ENCODE peak calls at places on chromosomes 1 and 21, in nine cellular contexts. X, P, V, A, Z, W, C, N and Q are unnamed samples.

GRCh38 chr1:215141460-215141859 is 58.9 kb downstream of the KCNK2 start:
- DNase-seq in X (no peak), C (no peak), Z (no peak), P (no peak), A (no peak), N (no peak), V (no peak), W (no peak), Q (no peak)

GRCh38 chr21:44820851-44821250 is 3.0 kb upstream of the SUMO3 start:
- DNase-seq in X (no peak), Z (no peak), N (no peak), C (no peak), V (no peak), W (no peak), A (no peak), P (no peak), Q (no peak)

GRCh38 chr1:240831922-240832321 is 220.0 kb upstream of the GREM2 start:
- DNase-seq in P (no peak), N (no peak), C (no peak), W (no peak), A (no peak), Z (no peak), X (no peak), V (no peak), Q (no peak)

GRCh38 chr1:222893255-222893654 is 78.4 kb downstream of the DISP1 start:
- DNase-seq in P (no peak), A (peak; percentile 7), X (no peak), N (no peak), C (no peak), V (no peak), Z (no peak), W (no peak), Q (no peak)

GRCh38 chr1:208747979-208748378 is 503.8 kb upstream of the PLXNA2 start:
- DNase-seq in P (no peak), W (no peak), A (no peak), N (no peak), Z (no peak), X (no peak), V (no peak), C (no peak), Q (no peak)

GRCh38 chr1:27161594-27161993 is 6.7 kb upstream of the SLC9A1 start:
- DNase-seq in W (no peak), P (no peak), N (peak; percentile 40), X (peak; percentile 17), V (no peak), Z (no peak), A (no peak), C (no peak), Q (no peak)

GRCh38 chr1:11967028-11967547 is 13.2 kb upstream of the MFN2 start:
- DNase-seq in N (peak; percentile 69), Z (no peak), X (peak; percentile 70), V (no peak), A (peak; percentile 19), P (peak; percentile 46), C (peak; percentile 43), W (no peak), Q (no peak)

GRCh38 chr1:239221656-239222055 is 164.7 kb upstream of the CHRM3 start:
- DNase-seq in V (no peak), W (no peak), A (no peak), X (no peak), N (no peak), C (no peak), P (no peak), Z (no peak), Q (no peak)

GRCh38 chr1:41235893-41236292 is 6.2 kb downstream of the SCMH1 start:
- DNase-seq in V (no peak), W (no peak), X (no peak), P (no peak), C (no peak), Z (no peak), N (no peak), A (no peak), Q (no peak)

GRCh38 chr1:156748670-156749428 is 2.6 kb downstream of the HDGF start:
- DNase-seq in Z (peak; percentile 81), N (no peak), W (peak; percentile 15), P (peak; percentile 78), V (no peak), A (peak; percentile 17), X (no peak), C (no peak), Q (no peak)

GRCh38 chr1:164272156-164272555 is 286.8 kb upstream of the PBX1 start:
- DNase-seq in W (no peak), Z (no peak), A (no peak), N (no peak), P (no peak), V (no peak), X (no peak), C (no peak), Q (no peak)

GRCh38 chr21:46172863-46173528 is 11.3 kb downstream of the SPATC1L start:
- DNase-seq in Z (peak; percentile 53), C (no peak), V (no peak), N (no peak), X (no peak), W (no peak), A (no peak), P (no peak), Q (no peak)

GRCh38 chr1:214476958-214477870 is 74.2 kb downstream of the PTPN14 start:
- DNase-seq in X (no peak), N (no peak), W (peak; percentile 48), V (no peak), C (no peak), A (no peak), P (peak; percentile 30), Z (no peak), Q (no peak)

GRCh38 chr1:54404939-54405880 is 984 bp downstream of the SSBP3 start:
- DNase-seq in V (no peak), Z (no peak), C (no peak), N (no peak), A (no peak), X (no peak), W (no peak), P (peak; percentile 41), Q (peak; percentile 27)

GRCh38 chr1:229385853-229386456 is 43.1 kb upstream of the CCSAP start:
- DNase-seq in P (no peak), W (no peak), A (no peak), N (no peak), V (no peak), C (no peak), X (no peak), Z (peak; percentile 31), Q (no peak)

GRCh38 chr1:180184041-180184440 is 29.4 kb downstream of the QSOX1 start:
- DNase-seq in X (no peak), N (no peak), A (no peak), P (no peak), C (no peak), W (no peak), V (no peak), Z (no peak), Q (no peak)

GRCh38 chr1:50421366-50421748 is 1.9 kb downstream of the DMRTA2 start:
- DNase-seq in W (no peak), A (no peak), N (no peak), C (no peak), V (no peak), X (no peak), P (no peak), Z (no peak), Q (no peak)

GRCh38 chr1:30425046-30425445 is 298.3 kb downstream of the MATN1 start:
- DNase-seq in N (no peak), A (no peak), X (no peak), P (no peak), C (no peak), W (no peak), Z (no peak), V (no peak), Q (no peak)

GRCh38 chr1:204529371-204529895 is 13.2 kb downstream of the MDM4 start:
- DNase-seq in A (no peak), C (no peak), V (no peak), P (no peak), X (no peak), N (no peak), Z (no peak), W (no peak), Q (no peak)

GRCh38 chr21:35438643-35439404 is 389.7 kb upstream of the RUNX1 start:
- DNase-seq in W (no peak), C (no peak), Z (no peak), N (peak; percentile 33), X (no peak), V (no peak), P (peak; percentile 59), A (no peak), Q (no peak)

GRCh38 chr1:204468206-204468605 is 26.4 kb downstream of the PIK3C2B start:
- DNase-seq in C (no peak), N (no peak), V (no peak), Z (peak; percentile 61), P (no peak), A (peak; percentile 59), X (no peak), W (no peak), Q (no peak)